ENCODE peak calls at places on chromosomes 13 and 19, in six cellular contexts. J is mucosa of descending colon, V is SK-N-SH, W is heart right ventricle, R is adrenal gland, Y is testis. I is an unnamed sample. For H3K4me1, the result is how much of the 10 kb centered on the place peaks cover.

GRCh38 chr19:45809643-45810159 is 5.4 kb downstream of the RSPH6A start:
- DNase-seq in Y (no peak), J (no peak), V (no peak), W (no peak), R (no peak), I (no peak)

GRCh38 chr13:91046715-91047327 is 300.7 kb upstream of the MIR17HG start:
- DNase-seq in V (no peak), J (no peak), R (no peak), Y (peak), W (no peak), I (no peak)

GRCh38 chr19:44588753-44589112 is 24.6 kb upstream of the IGSF23 start:
- DNase-seq in J (no peak), Y (no peak), W (no peak), R (no peak), V (no peak), I (no peak)

GRCh38 chr13:110438211-110438610 is 123.3 kb downstream of the RAB20 start:
- DNase-seq in W (no peak), J (no peak), R (no peak), Y (no peak), V (no peak), I (no peak)

GRCh38 chr19:51172223-51172622 is 30.1 kb downstream of the SIGLEC7 start:
- DNase-seq in R (peak), Y (no peak), W (no peak), V (no peak), J (no peak), I (no peak)

GRCh38 chr13:30401347-30401746 is 20.9 kb upstream of the UBE2L5 start:
- DNase-seq in V (no peak), Y (no peak), W (no peak), R (no peak), J (no peak), I (no peak)

GRCh38 chr13:93726173-93727019 is 499.8 kb downstream of the GPC6 start:
- DNase-seq in R (no peak), W (no peak), J (no peak), V (no peak), Y (no peak), I (no peak)

GRCh38 chr13:80979035-80979641 is 638.2 kb upstream of the SPRY2 start:
- DNase-seq in R (peak), Y (peak), W (peak), V (peak), J (no peak), I (peak)

GRCh38 chr13:109816979-109817275 is 30.5 kb upstream of the IRS2 start:
- DNase-seq in R (no peak), Y (no peak), V (no peak), W (no peak), J (no peak), I (no peak)

GRCh38 chr13:32135655-32136054 is 104.1 kb downstream of the FRY start:
- DNase-seq in Y (no peak), V (no peak), W (no peak), R (no peak), J (no peak), I (no peak)

GRCh38 chr19:39428309-39429112 is 7.2 kb downstream of the RPS16 start:
- DNase-seq in J (peak), W (peak), R (peak), Y (peak), V (no peak), I (no peak)

GRCh38 chr13:40910324-40911050 is 108.6 kb downstream of the ELF1 start:
- DNase-seq in J (no peak), Y (no peak), R (no peak), W (no peak), V (no peak), I (no peak)

GRCh38 chr13:52615817-52616216 is 26.4 kb upstream of the HNRNPA1L2 start:
- DNase-seq in R (no peak), W (no peak), V (no peak), Y (no peak), J (no peak), I (no peak)

GRCh38 chr19:32532233-32532632 is 48.8 kb upstream of the PDCD5 start:
- DNase-seq in Y (no peak), W (no peak), J (no peak), V (no peak), R (no peak), I (no peak)

GRCh38 chr13:104773775-104774174 is 1707.6 kb upstream of the SLC10A2 start:
- DNase-seq in W (no peak), Y (no peak), V (peak), J (no peak), R (no peak), I (no peak)

GRCh38 chr13:41505209-41505835 is 48.0 kb downstream of the RGCC start:
- DNase-seq in V (no peak), W (no peak), Y (no peak), R (no peak), J (no peak), I (no peak)

GRCh38 chr19:38321646-38322323 is 2.1 kb downstream of the KCNK6 start:
- DNase-seq in V (no peak), W (peak), R (peak), J (no peak), Y (peak), I (peak)

GRCh38 chr13:51666316-51666715 is 82.1 kb downstream of the WDFY2 start:
- DNase-seq in V (no peak), R (no peak), J (no peak), W (no peak), Y (no peak), I (no peak)

GRCh38 chr13:48294670-48295069 is 8.9 kb upstream of the RB1 start:
- DNase-seq in Y (no peak), J (no peak), R (no peak), V (no peak), W (no peak), I (no peak)

GRCh38 chr19:41627966-41628675 is 1.2 kb upstream of the CEACAM4 start:
- DNase-seq in R (no peak), Y (no peak), V (no peak), J (no peak), W (no peak), I (no peak)

GRCh38 chr19:38206928-38207327 is 17.1 kb downstream of the DPF1 start:
- DNase-seq in Y (no peak), W (no peak), J (no peak), V (no peak), R (no peak), I (no peak)

GRCh38 chr13:42574435-42575311 is 721 bp downstream of the TNFSF11 start:
- DNase-seq in R (no peak), J (peak), V (peak), Y (no peak), W (no peak), I (no peak)

GRCh38 chr13:113520571-113520970 is 30.1 kb upstream of the DCUN1D2 start:
- DNase-seq in V (no peak), W (no peak), Y (no peak), J (no peak), R (no peak), I (no peak)

GRCh38 chr13:30526612-30527217 is 61.0 kb upstream of the HMGB1 start:
- DNase-seq in Y (no peak), W (peak), V (peak), J (no peak), R (no peak), I (peak)

GRCh38 chr13:26980099-26981031 is 191.2 kb downstream of the USP12 start:
- DNase-seq in V (no peak), W (no peak), J (no peak), R (no peak), Y (no peak), I (peak)

GRCh38 chr13:109318945-109319590 is 467.3 kb downstream of the IRS2 start:
- DNase-seq in R (no peak), W (no peak), Y (no peak), V (no peak), J (no peak), I (no peak)

GRCh38 chr13:76948139-76948538 is at the start of gene ACOD1:
- DNase-seq in V (no peak), Y (no peak), W (no peak), J (no peak), R (no peak), I (no peak)

GRCh38 chr19:43441736-43442135 is 23.7 kb downstream of the LYPD3 start:
- DNase-seq in V (no peak), Y (no peak), R (peak), J (no peak), W (no peak), I (no peak)

GRCh38 chr13:32175307-32175706 is 139.9 kb downstream of the ZAR1L start:
- DNase-seq in W (no peak), Y (peak), J (no peak), R (no peak), V (no peak), I (peak)

GRCh38 chr13:99600318-99600717 is 99.0 kb downstream of the TM9SF2 start:
- DNase-seq in R (no peak), W (no peak), V (peak), Y (no peak), J (no peak), I (no peak)

GRCh38 chr19:46265217-46265828 is 31.5 kb upstream of the HIF3A start:
- DNase-seq in W (peak), V (peak), Y (peak), J (no peak), R (peak), I (peak)

GRCh38 chr13:24131749-24132148 is 28.8 kb upstream of the SPATA13 start:
- DNase-seq in J (no peak), R (no peak), V (no peak), Y (no peak), W (no peak), I (no peak)

GRCh38 chr13:100338265-100338664 is 249.4 kb downstream of the PCCA start:
- DNase-seq in W (no peak), Y (no peak), R (no peak), J (no peak), V (no peak), I (no peak)

GRCh38 chr19:7994923-7995682 is 10.3 kb downstream of the ELAVL1 start:
- DNase-seq in V (no peak), Y (no peak), R (no peak), J (no peak), W (no peak), I (no peak)

GRCh38 chr19:8334458-8335342 is 8.4 kb downstream of the KANK3 start:
- DNase-seq in R (peak), W (no peak), V (peak), J (peak), Y (peak), I (peak)

GRCh38 chr13:22014469-22014868 is 343.6 kb downstream of the FGF9 start:
- DNase-seq in V (no peak), J (no peak), W (no peak), R (peak), Y (no peak), I (no peak)

GRCh38 chr19:40533508-40533907 is 43.2 kb upstream of the SHKBP1 start:
- DNase-seq in W (no peak), R (no peak), J (no peak), V (no peak), Y (no peak), I (no peak)

GRCh38 chr19:18279266-18279515 is 2.2 kb downstream of the JUND start:
- DNase-seq in Y (no peak), V (no peak), R (no peak), W (no peak), J (no peak), I (no peak)

GRCh38 chr19:49927526-49928264 is 1.3 kb upstream of the ATF5 start:
- DNase-seq in Y (no peak), R (no peak), V (no peak), J (peak), W (no peak), I (no peak)

GRCh38 chr19:49924004-49924880 is 4.8 kb upstream of the ATF5 start:
- DNase-seq in W (no peak), J (peak), Y (no peak), V (no peak), R (no peak), I (peak)

GRCh38 chr19:49929121-49929610 is at the start of the genes ATF5 and NUP62:
- DNase-seq in W (peak), J (peak), V (peak), R (peak), Y (peak), I (peak)

GRCh38 chr19:49925486-49925885 is 3.5 kb upstream of the ATF5 start:
- DNase-seq in W (no peak), V (no peak), R (no peak), J (peak), Y (no peak), I (no peak)

DNA sequence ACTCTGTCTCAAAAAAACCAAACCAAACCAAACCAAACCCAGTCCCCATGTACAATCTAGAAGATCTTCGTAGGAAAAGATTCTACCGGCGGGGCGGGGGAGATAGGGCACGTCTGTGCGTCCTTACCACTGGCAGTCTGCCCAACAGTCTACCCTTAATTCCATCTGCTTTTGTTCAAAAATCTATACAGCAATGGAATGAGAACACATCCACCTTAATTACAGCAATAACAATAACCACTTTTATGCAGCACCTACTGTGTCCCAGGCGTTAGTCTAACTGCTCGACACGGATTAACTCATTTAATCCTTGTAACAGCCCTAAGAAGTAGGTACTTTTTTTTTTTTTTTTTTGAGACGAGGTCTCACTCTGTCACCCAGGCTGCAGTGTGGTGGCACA is 2.5 kb upstream of the ATF5 start:
- DNase-seq in V (no peak), Y (no peak), J (peak), R (no peak), W (no peak), I (no peak)
- H3K4me1 ChIP-seq in V (under half), Y (under half), J (under half), R (under half), W (under half), I (under half)

GRCh38 chr19:13718733-13719132 is 45.6 kb upstream of the MRI1 start:
- DNase-seq in J (no peak), Y (peak), R (peak), W (no peak), V (peak), I (peak)
- TF ChIP-seq CTCF in J (no peak), Y (no peak), R (no peak), W (peak), V (peak), I (peak)

DNA sequence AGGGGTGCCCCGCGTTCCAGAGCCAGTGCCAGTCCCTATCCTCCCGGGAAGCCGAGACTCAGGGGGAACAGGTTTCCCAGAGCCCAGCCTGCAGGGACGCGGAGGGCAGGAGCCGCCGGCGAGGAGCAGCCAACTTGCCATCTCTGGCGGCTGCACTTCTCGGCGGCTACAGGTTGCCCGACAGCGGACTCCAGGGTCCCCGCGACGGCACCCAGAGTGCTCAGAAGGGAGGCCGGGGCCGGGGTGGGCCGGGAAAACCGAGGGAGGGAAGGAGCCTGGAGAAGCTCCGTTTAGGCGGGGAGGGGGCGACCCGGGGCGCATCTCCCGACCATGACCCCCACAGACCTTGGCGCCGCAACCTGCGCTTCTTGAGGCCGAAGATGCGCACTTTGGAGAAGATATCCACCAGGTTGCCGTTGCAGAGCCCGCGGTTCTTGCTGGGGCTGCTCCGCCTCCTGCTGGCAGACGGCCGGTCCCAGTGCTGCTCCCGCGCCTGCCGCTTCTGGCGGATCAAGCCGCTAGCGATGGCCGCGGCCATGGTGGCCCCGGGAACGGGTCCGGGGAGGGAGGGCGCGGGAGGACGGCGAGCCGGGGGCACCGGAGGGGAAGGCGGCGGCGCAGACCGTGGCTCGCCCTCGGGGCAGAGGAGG is 463.8 kb downstream of the ITGBL1 start:
- DNase-seq in J (peak), V (peak), Y (peak), R (no peak), W (no peak), I (peak)
- H3K4me3 ChIP-seq in J (no peak), V (peak), Y (peak), R (no peak), W (peak), I (peak)

GRCh38 chr13:97279913-97280312 is 57.8 kb downstream of the MBNL2 start:
- DNase-seq in R (peak), W (no peak), Y (no peak), V (no peak), J (no peak), I (no peak)
- H3K4me1 ChIP-seq in R (under half), W (half or more), Y (under half), V (under half), J (under half), I (under half)

GRCh38 chr19:3295581-3295980 is 70.8 kb upstream of the NFIC start:
- DNase-seq in Y (no peak), W (no peak), J (peak), R (no peak), V (peak), I (no peak)

GRCh38 chr19:3296446-3296845 is 69.9 kb upstream of the NFIC start:
- DNase-seq in R (no peak), W (no peak), V (peak), Y (no peak), J (peak), I (no peak)

GRCh38 chr19:3293560-3293959 is 69.1 kb downstream of the CELF5 start:
- DNase-seq in Y (no peak), J (no peak), V (peak), R (no peak), W (no peak), I (no peak)

GRCh38 chr19:3294080-3294850 is 69.8 kb downstream of the CELF5 start:
- DNase-seq in R (no peak), J (peak), W (no peak), Y (no peak), V (peak), I (no peak)

DNA sequence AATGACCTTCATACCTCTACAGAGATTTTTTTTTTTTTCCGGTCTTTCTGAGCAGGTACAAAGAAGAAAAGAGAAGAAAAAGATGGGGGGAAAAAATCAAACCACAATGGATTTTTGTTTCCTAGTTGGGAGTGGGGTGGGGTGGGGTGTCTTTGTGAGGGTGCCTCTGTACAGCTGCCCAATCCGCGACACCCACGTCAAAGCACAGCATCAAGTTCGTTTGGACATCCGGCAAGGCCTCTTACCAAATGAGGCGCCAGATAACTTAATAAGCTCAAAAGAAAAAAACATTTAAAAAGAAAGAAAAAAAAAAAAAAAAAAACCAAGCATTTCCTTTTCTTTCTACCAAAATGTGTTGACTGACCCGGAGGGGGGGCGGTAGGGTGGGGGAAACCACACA is 70.3 kb upstream of the NFIC start:
- DNase-seq in R (no peak), Y (no peak), W (no peak), J (no peak), V (peak), I (no peak)
- TF ChIP-seq CTCF in R (no peak), Y (no peak), W (no peak), J (no peak), V (no peak), I (no peak)